ENCODE peak calls at places on chromosomes 7 and 10, in six cellular contexts. V, Y, R, J, I and T are unnamed samples.

GRCh38 chr7:51026341-51026740 is 243.6 kb upstream of the GRB10 start:
- DNase-seq in V (no peak), Y (no peak), R (no peak), J (no peak), I (no peak), T (no peak)

GRCh38 chr7:81776972-81777371 is 7.1 kb upstream of the HGF start:
- DNase-seq in V (no peak), Y (no peak), R (no peak), J (no peak), I (no peak), T (no peak)

GRCh38 chr7:106812027-106812643 is 52.9 kb upstream of the PIK3CG start:
- DNase-seq in V (peak; percentile 14), Y (no peak), R (no peak), J (no peak), I (no peak), T (no peak)

GRCh38 chr7:130960208-130960988 is 226.4 kb upstream of the KLF14 start:
- DNase-seq in V (peak; percentile 73), Y (peak; percentile 32), R (peak; percentile 99), J (no peak), I (no peak), T (peak; percentile 95)

GRCh38 chr7:5754981-5755599 is 26.4 kb downstream of the RNF216 start:
- DNase-seq in V (no peak), Y (no peak), R (no peak), J (no peak), I (no peak), T (no peak)

GRCh38 chr7:114922151-114922651 is 307 bp downstream of the MDFIC start:
- DNase-seq in V (peak; percentile 78), Y (peak; percentile 75), R (peak; percentile 61), J (no peak), I (peak; percentile 66), T (no peak)

GRCh38 chr10:865257-865656 is 66.2 kb downstream of the LARP4B start:
- DNase-seq in V (no peak), Y (no peak), R (no peak), J (no peak), I (no peak), T (no peak)

GRCh38 chr7:88315532-88315931 is 8.8 kb upstream of the STEAP4 start:
- DNase-seq in V (no peak), Y (no peak), R (no peak), J (no peak), I (no peak), T (no peak)

GRCh38 chr7:28481131-28481926 is 69.0 kb downstream of the CREB5 start:
- DNase-seq in V (no peak), Y (peak; percentile 50), R (peak; percentile 91), J (no peak), I (no peak), T (no peak)

GRCh38 chr10:12636585-12636984 is 287.2 kb downstream of the CAMK1D start:
- DNase-seq in V (no peak), Y (no peak), R (no peak), J (no peak), I (no peak), T (no peak)

GRCh38 chr7:64625114-64626082 is 40.5 kb upstream of the ZNF107 start:
- DNase-seq in V (no peak), Y (no peak), R (no peak), J (peak; percentile 63), I (no peak), T (no peak)

GRCh38 chr7:158106272-158106671 is 481.4 kb downstream of the PTPRN2 start:
- DNase-seq in V (no peak), Y (no peak), R (no peak), J (no peak), I (no peak), T (no peak)

GRCh38 chr7:47480576-47481538 is 101.1 kb downstream of the TNS3 start:
- DNase-seq in V (no peak), Y (no peak), R (no peak), J (no peak), I (no peak), T (no peak)

GRCh38 chr10:79418886-79419595 is 26.4 kb downstream of the ZCCHC24 start:
- DNase-seq in V (no peak), Y (no peak), R (no peak), J (no peak), I (no peak), T (no peak)

GRCh38 chr10:105473170-105473569 is 832.1 kb downstream of the SORCS3 start:
- DNase-seq in V (no peak), Y (no peak), R (no peak), J (no peak), I (no peak), T (no peak)

GRCh38 chr7:110573862-110574528 is 516.9 kb upstream of the LRRN3 start:
- DNase-seq in V (no peak), Y (peak; percentile 16), R (peak; percentile 77), J (no peak), I (no peak), T (no peak)

GRCh38 chr7:42720871-42721835 is 190.7 kb downstream of the C7orf25 start:
- DNase-seq in V (no peak), Y (no peak), R (no peak), J (no peak), I (peak; percentile 14), T (no peak)

GRCh38 chr10:58555170-58555929 is 42.7 kb downstream of the BICC1 start:
- DNase-seq in V (no peak), Y (no peak), R (no peak), J (no peak), I (no peak), T (no peak)

GRCh38 chr7:24907311-24907886 is 72.6 kb downstream of the OSBPL3 start:
- DNase-seq in V (peak; percentile 49), Y (no peak), R (peak; percentile 54), J (no peak), I (no peak), T (no peak)

GRCh38 chr10:68560916-68561691 is 967 bp downstream of the TET1 start:
- DNase-seq in V (peak; percentile 11), Y (peak; percentile 64), R (peak; percentile 38), J (peak; percentile 16), I (peak; percentile 62), T (no peak)